ENCODE peak calls at places on chromosomes 4 and X, in ten cellular contexts. N is aorta; C is left lung; H is heart left ventricle; X is thoracic aorta; E is adrenal gland; O is heart right ventricle; U is effector memory CD4-positive, alpha-beta T cell; V is esophagus squamous epithelium; B is A673. I is an unnamed sample.

GRCh38 chr4:34363842-34364241 is 1880.5 kb downstream of the ARAP2 start:
- DNase-seq in N (no peak), V (no peak), X (no peak), U (no peak), B (no peak), E (no peak), O (no peak), C (no peak), H (no peak), I (no peak)

GRCh38 chrX:68411729-68412128 is 21.6 kb downstream of the OPHN1 start:
- DNase-seq in U (no peak), X (no peak), V (no peak), H (no peak), B (no peak), N (no peak), C (no peak), E (no peak), O (no peak), I (no peak)

GRCh38 chrX:20530319-20530979 is 263.7 kb upstream of the RPS6KA3 start:
- DNase-seq in U (no peak), X (no peak), B (peak; percentile 72), O (peak; percentile 33), V (no peak), N (peak; percentile 57), E (peak; percentile 57), H (peak; percentile 33), C (peak; percentile 36), I (peak; percentile 51)

GRCh38 chr4:55530167-55530566 is 16.5 kb downstream of the CLOCK start:
- DNase-seq in E (no peak), N (no peak), U (no peak), O (no peak), C (no peak), H (no peak), X (no peak), V (no peak), B (no peak), I (no peak)

GRCh38 chr4:38357546-38357945 is 306.5 kb upstream of the KLF3 start:
- DNase-seq in E (no peak), C (no peak), O (no peak), H (no peak), B (no peak), U (no peak), X (no peak), V (no peak), N (no peak), I (no peak)

GRCh38 chrX:148424570-148424969 is 75.8 kb upstream of the AFF2 start:
- DNase-seq in X (no peak), U (no peak), E (no peak), O (no peak), C (no peak), V (no peak), B (no peak), N (no peak), H (no peak), I (no peak)

GRCh38 chr4:54230479-54231418 is 1.7 kb downstream of the PDGFRA start:
- DNase-seq in O (peak; percentile 20), H (no peak), C (no peak), N (peak; percentile 70), V (no peak), E (no peak), X (no peak), B (no peak), U (no peak), I (peak; percentile 51)

GRCh38 chrX:143336261-143336660 is 181.0 kb downstream of the SPANXN3 start:
- DNase-seq in C (no peak), H (no peak), V (no peak), U (no peak), E (no peak), O (no peak), N (no peak), X (no peak), B (no peak), I (no peak)

GRCh38 chrX:46637937-46638336 is 64.4 kb downstream of the CHST7 start:
- DNase-seq in V (no peak), E (no peak), H (no peak), C (no peak), N (no peak), B (no peak), U (no peak), X (no peak), O (no peak), I (no peak)

GRCh38 chr4:179145746-179146530 is 1703.7 kb upstream of the AGA start:
- DNase-seq in X (no peak), E (no peak), H (no peak), U (no peak), O (no peak), B (no peak), C (no peak), N (no peak), V (no peak), I (no peak)

GRCh38 chr4:128338634-128339355 is 51.2 kb upstream of the PGRMC2 start:
- DNase-seq in N (no peak), B (no peak), H (no peak), O (no peak), V (no peak), X (no peak), U (no peak), C (no peak), E (no peak), I (no peak)

GRCh38 chrX:136447308-136447707 is 40.4 kb upstream of the BRS3 start:
- DNase-seq in X (no peak), E (no peak), U (no peak), B (no peak), C (no peak), V (no peak), N (no peak), H (no peak), O (no peak), I (no peak)

GRCh38 chr4:73617256-73617655 is 3.0 kb downstream of the RASSF6 start:
- DNase-seq in X (no peak), O (no peak), U (no peak), V (no peak), N (no peak), C (no peak), H (no peak), B (no peak), E (no peak), I (no peak)

GRCh38 chr4:73612032-73612431 is 8.2 kb downstream of the RASSF6 start:
- DNase-seq in U (no peak), O (no peak), V (no peak), E (no peak), B (no peak), H (no peak), X (no peak), N (no peak), C (no peak), I (no peak)

GRCh38 chr4:73614468-73614867 is 5.8 kb downstream of the RASSF6 start:
- DNase-seq in E (no peak), C (no peak), X (no peak), O (no peak), H (no peak), B (no peak), N (no peak), V (no peak), U (no peak), I (no peak)

GRCh38 chr4:73613130-73613529 is 7.1 kb downstream of the RASSF6 start:
- DNase-seq in V (no peak), C (no peak), N (no peak), U (no peak), B (no peak), X (no peak), H (no peak), O (no peak), E (no peak), I (no peak)

GRCh38 chr4:73615613-73616012 is 4.6 kb downstream of the RASSF6 start:
- DNase-seq in U (no peak), B (no peak), X (no peak), E (no peak), N (no peak), C (no peak), H (no peak), V (no peak), O (no peak), I (no peak)
- H3K27ac ChIP-seq in U (no peak overlapping the region), B (no peak overlapping the region), X (no peak overlapping the region), E (no peak overlapping the region), N (no peak overlapping the region), C (no peak overlapping the region), H (no peak overlapping the region), V (no peak overlapping the region), O (no peak overlapping the region), I (no peak overlapping the region)

DNA sequence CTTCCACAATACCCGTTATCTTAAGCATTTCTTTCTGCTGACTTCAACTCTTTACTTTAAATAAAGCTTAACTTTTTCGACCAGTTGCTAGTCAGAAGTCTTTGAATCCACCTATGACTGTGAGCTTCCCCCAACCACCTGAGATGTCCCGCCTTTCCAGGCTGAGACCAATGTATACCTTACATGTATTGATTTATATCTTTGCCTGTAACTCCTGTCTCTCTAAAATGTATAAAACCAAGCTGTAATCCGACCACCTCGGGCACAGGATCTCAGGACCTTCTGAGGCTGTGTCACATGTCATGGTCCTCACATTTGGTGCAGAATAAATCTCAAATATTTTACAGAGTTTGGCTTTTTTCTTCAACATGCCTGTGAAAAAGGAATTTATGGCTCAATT is 2.9 kb upstream of the TMEM164 start:
- DNase-seq in B (no peak), X (no peak), N (no peak), U (no peak), C (no peak), H (no peak), O (no peak), E (no peak), V (no peak), I (no peak)
- H3K27me3 ChIP-seq in B (no peaks in the 10 kb centered on the region), X (no peaks in the 10 kb centered on the region), N (no peaks in the 10 kb centered on the region), U (no peaks in the 10 kb centered on the region), C (peaks cover 4% of the 10 kb centered on the region), H (peaks cover 11% of the 10 kb centered on the region), O (no peaks in the 10 kb centered on the region), E (peaks cover 4% of the 10 kb centered on the region), V (no peaks in the 10 kb centered on the region), I (no peaks in the 10 kb centered on the region)

DNA sequence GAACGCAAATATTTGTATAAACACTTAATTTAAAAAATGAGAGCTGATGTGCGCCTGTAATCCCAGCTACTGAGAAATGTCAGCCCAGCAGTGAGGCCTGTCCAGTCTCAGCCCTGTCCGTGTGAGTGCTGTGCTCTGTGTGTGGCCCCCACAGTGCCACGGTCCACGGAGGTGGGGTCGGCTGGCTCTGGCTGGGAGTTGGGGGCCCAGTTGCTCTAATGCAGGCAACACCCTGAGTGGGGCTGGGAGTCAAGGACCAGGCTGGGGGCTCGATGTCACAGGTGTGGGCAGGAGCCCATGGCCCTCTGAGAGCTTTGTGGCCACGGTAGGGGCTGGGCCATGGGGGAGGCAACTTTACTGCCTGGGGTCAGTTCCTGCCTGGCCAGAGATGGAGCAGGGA is 12.8 kb downstream of the PCGF3 start:
- DNase-seq in X (no peak), U (no peak), N (no peak), C (no peak), V (no peak), O (no peak), H (no peak), E (no peak), B (no peak), I (no peak)
- H3K36me3 ChIP-seq in X (peaks cover 13% of the 10 kb centered on the region), U (peaks cover 4% of the 10 kb centered on the region), N (no peaks in the 10 kb centered on the region), C (no peaks in the 10 kb centered on the region), V (peaks cover 32% of the 10 kb centered on the region), O (peaks cover 18% of the 10 kb centered on the region), H (peaks cover 16% of the 10 kb centered on the region), E (no peaks in the 10 kb centered on the region), B (peaks cover 6% of the 10 kb centered on the region), I (no peaks in the 10 kb centered on the region)

GRCh38 chr4:40160258-40160657 is 36.6 kb upstream of the RHOH start:
- DNase-seq in B (no peak), U (no peak), X (no peak), V (no peak), C (no peak), E (no peak), N (no peak), H (no peak), O (no peak), I (no peak)

GRCh38 chr4:40152642-40153041 is 44.2 kb upstream of the RHOH start:
- DNase-seq in N (no peak), U (no peak), H (no peak), B (no peak), E (no peak), C (no peak), X (no peak), V (no peak), O (no peak), I (no peak)

GRCh38 chr4:40157444-40157843 is 39.4 kb upstream of the RHOH start:
- DNase-seq in H (no peak), C (no peak), N (no peak), U (no peak), X (no peak), B (no peak), E (no peak), V (no peak), O (no peak), I (no peak)
- H3K27ac ChIP-seq in H (no peak overlapping the region), C (no peak overlapping the region), N (no peak overlapping the region), U (no peak overlapping the region), X (no peak overlapping the region), B (no peak overlapping the region), E (no peak overlapping the region), V (no peak overlapping the region), O (no peak overlapping the region), I (no peak overlapping the region)